ENCODE peak calls at places on chromosome X, in nine cellular contexts. R, I, J, C, M, T, S, E and Q are unnamed samples.

GRCh38 chrX:136731207-136731782 is 49.4 kb downstream of the ARHGEF6 start:
- DNase-seq in R (no peak), I (peak), J (no peak), C (no peak), M (no peak), T (no peak), S (no peak), E (no peak), Q (no peak)

GRCh38 chrX:7132335-7133035 is 15.0 kb upstream of the STS start:
- DNase-seq in R (peak), I (peak), J (peak), C (no peak), M (peak), T (no peak), S (no peak), E (peak), Q (peak)

GRCh38 chrX:155745792-155746191 is 133.0 kb upstream of the TMLHE start:
- DNase-seq in R (peak), I (peak), J (no peak), C (no peak), M (no peak), T (no peak), S (no peak), E (no peak), Q (no peak)

GRCh38 chrX:154505726-154506125 is 10.3 kb downstream of the FAM3A start:
- DNase-seq in R (no peak), I (no peak), J (no peak), C (no peak), M (peak), T (no peak), S (no peak), E (no peak), Q (no peak)

GRCh38 chrX:96684339-96685204 is at the start of gene DIAPH2:
- DNase-seq in R (no peak), I (peak), J (peak), C (peak), M (peak), T (peak), S (peak), E (peak), Q (peak)

GRCh38 chrX:153946910-153947769 is 2.7 kb upstream of the RENBP start:
- DNase-seq in R (peak), I (peak), J (peak), C (peak), M (peak), T (peak), S (peak), E (peak), Q (no peak)

GRCh38 chrX:12013220-12013619 is 125.1 kb upstream of the FRMPD4 start:
- DNase-seq in R (no peak), I (peak), J (no peak), C (peak), M (peak), T (no peak), S (no peak), E (no peak), Q (no peak)

GRCh38 chrX:54064564-54064963 is 20.3 kb upstream of the PHF8 start:
- DNase-seq in R (no peak), I (no peak), J (no peak), C (no peak), M (no peak), T (no peak), S (no peak), E (no peak), Q (no peak)

GRCh38 chrX:140034916-140035315 is 69.6 kb upstream of the CXorf66 start:
- DNase-seq in R (peak), I (peak), J (no peak), C (no peak), M (no peak), T (no peak), S (peak), E (no peak), Q (no peak)

GRCh38 chrX:110180928-110181310 is 137.0 kb downstream of the AMMECR1 start:
- DNase-seq in R (no peak), I (peak), J (no peak), C (no peak), M (peak), T (no peak), S (no peak), E (no peak), Q (no peak)

GRCh38 chrX:1451676-1452496 is 823 bp downstream of the ASMTL start:
- DNase-seq in R (no peak), I (no peak), J (no peak), C (no peak), M (no peak), T (peak), S (no peak), E (peak), Q (no peak)

GRCh38 chrX:7943600-7944245 is 16.5 kb upstream of the PNPLA4 start:
- DNase-seq in R (no peak), I (no peak), J (no peak), C (no peak), M (peak), T (no peak), S (no peak), E (no peak), Q (no peak)

GRCh38 chrX:66751136-66751782 is 112.4 kb upstream of the EDA2R start:
- DNase-seq in R (no peak), I (no peak), J (no peak), C (no peak), M (no peak), T (no peak), S (no peak), E (no peak), Q (no peak)
- TF ChIP-seq CTCF in R (no peak), I (no peak), J (no peak), C (no peak), M (no peak), T (no peak), S (no peak), E (no peak), Q (no peak)

GRCh38 chrX:111244238-111244750 is 26.0 kb downstream of the CAPN6 start:
- DNase-seq in R (peak), I (peak), J (no peak), C (no peak), M (no peak), T (no peak), S (peak), E (no peak), Q (no peak)
- TF ChIP-seq CTCF in R (peak), I (peak), J (peak), C (peak), M (peak), T (peak), S (peak), E (peak), Q (peak)

DNA sequence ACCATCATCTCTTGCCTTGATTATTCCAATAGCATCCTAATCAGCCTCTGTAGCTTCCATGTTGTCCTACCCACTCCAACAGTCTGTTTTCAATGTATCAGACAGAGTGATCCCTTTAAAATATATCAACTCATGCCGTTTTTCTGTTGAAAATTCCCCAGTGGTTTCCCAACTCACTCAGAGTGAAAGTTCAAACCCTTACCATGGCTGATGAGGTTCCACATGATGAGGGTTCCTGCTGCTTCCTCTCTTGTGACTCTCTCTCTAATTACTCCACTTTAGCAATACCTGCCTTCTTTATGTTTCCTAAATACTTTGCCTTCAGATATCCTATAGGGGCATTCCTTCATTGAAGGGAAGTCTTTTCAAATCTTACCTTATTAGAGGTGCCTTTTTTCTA is 334.7 kb downstream of the PPP1R2C start:
- DNase-seq in R (no peak), I (no peak), J (no peak), C (no peak), M (no peak), T (no peak), S (no peak), E (no peak), Q (no peak)
- TF ChIP-seq CTCF in R (no peak), I (no peak), J (no peak), C (no peak), M (no peak), T (no peak), S (no peak), E (no peak), Q (no peak)

DNA sequence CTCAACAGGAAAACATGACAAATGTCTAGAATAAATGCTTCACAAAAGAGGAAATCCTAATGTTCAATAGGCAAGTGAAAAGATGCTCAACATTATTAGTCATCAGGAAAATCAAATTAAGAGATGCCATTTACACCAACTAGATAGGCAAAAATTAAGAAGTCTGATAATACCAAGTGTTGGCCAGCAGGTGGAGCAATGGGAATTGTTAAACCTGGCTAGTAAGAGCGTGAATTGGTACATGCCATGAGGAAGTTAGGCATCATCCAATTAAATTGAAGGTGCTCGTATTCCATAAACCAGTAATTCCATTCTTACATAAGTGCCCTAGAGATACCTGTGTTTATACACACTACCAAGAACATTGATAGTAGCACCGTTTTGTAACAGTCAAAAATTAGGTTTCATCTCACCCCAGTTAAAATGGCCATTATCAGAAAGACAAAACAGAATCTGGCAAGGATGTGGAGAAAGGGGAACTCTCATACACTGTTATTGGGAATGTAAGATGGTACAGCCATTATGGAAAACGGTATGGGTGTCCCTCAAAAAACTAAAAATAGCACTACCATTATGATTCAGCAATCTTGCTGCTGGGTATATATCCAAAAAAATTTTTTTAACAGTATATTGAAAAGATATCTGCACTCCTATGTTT is 14.0 kb upstream of the ZCCHC18 start:
- DNase-seq in R (peak), I (peak), J (no peak), C (peak), M (peak), T (no peak), S (peak), E (peak), Q (no peak)
- TF ChIP-seq CTCF in R (peak), I (peak), J (peak), C (peak), M (peak), T (peak), S (peak), E (peak), Q (peak)

DNA sequence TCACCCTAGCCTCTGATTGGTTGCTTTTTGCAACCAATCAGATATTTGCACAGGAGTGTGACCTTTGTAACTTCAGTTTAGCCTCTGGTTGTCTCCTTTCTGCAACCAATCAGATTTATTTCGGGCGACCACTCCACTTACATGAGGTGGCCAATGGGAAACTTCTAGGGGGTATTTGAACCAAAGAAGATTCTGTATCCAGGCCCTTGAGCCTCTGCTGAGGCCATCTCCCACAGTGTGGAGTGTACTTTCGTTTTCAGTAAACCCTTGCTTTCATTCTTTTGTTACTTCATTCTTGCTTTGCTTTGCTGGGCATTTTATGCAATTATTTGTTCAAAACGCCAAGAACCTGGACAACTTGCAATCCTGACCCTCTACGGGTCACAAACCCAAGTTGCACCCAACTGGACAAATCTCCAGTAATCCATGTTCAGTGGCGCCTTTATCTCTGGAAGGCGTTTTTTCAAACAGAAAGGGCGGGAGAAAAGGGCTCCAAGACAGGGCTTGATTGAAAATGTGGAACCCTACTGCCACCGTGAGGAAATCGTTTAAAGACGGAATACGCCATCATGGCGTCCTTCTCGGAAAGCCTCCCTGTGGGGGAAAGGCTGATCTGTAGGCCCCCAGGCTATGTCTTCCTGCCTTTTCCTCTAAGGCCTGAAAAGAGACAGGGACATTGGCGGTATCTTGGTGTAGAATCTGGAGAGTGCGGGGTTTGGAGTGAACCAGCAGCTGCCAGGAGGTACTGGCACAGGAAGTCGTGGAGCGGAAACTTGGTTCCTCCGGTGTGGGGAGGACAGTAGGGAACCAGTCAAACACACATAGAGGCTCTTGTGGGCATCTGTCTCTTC is 184.6 kb downstream of the OR13H1 start:
- DNase-seq in R (no peak), I (peak), J (no peak), C (no peak), M (peak), T (peak), S (peak), E (peak), Q (no peak)
- TF ChIP-seq CTCF in R (no peak), I (peak), J (no peak), C (no peak), M (no peak), T (peak), S (peak), E (peak), Q (no peak)

DNA sequence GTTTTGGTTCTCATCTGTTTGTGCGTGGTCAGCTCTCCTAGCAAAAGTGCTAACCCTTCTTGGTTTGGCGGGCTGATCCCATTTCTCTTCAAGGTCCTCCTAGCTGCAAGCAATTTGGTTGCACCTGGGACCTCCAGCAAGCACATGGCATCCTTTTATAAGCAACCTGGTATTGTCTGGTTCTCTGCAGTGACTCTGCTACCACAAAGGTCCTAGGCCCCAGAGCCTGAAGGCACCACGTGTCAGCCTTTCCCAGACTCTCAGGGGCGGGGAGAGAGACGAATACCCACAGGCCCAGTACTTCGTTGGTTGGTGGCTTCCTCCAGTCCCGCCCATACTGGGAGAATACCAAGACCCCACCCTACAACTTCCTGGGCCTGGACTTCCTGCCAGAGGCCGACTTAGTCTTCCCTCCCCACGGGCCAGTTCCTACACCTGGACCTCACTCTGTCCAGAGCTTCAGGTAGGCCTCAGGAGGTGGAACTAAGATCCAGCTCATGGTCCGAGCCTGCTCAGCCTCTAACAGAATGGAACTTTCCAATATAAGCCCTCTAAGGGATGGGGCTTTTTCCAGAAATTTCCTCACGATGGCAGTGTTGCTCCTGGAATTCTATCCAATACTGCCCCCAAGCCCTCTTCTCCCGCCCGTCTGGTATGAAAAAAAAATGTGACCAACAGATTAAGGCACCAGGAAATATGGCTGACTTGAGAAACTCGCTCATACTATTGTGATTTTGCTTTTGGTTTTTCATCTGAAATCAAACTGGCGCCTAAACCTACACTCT is 192.5 kb upstream of the STK26 start:
- DNase-seq in R (peak), I (peak), J (peak), C (no peak), M (peak), T (peak), S (peak), E (peak), Q (no peak)
- TF ChIP-seq CTCF in R (peak), I (peak), J (peak), C (peak), M (peak), T (peak), S (peak), E (peak), Q (peak)

DNA sequence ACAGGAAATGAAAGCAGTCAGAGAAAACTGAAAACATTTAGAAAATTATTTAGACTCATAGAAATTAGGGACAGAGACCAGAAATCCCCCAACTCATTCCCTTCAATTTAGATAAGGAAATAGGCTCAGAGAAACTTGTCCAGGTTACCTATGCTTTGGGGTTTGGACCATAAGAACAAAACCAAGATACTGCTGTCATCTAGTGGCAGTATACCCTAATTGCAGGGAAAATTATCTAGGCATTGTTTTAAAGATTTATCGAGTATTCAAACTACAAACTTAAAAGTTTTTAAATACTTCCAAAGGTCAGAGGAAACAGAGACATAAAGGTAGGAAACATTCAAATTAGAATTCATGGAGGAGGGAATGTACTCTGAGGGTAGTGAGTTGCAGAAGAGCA is 67.0 kb upstream of the KLHL13 start:
- DNase-seq in R (no peak), I (no peak), J (no peak), C (no peak), M (no peak), T (no peak), S (no peak), E (no peak), Q (no peak)
- TF ChIP-seq CTCF in R (peak), I (no peak), J (no peak), C (no peak), M (no peak), T (peak), S (peak), E (no peak), Q (no peak)

GRCh38 chrX:103918050-103918449 is 44.4 kb upstream of the TMSB15B start:
- DNase-seq in R (peak), I (peak), J (peak), C (no peak), M (peak), T (peak), S (peak), E (peak), Q (no peak)
- TF ChIP-seq CTCF in R (peak), I (peak), J (peak), C (peak), M (peak), T (peak), S (peak), E (peak), Q (peak)